ENCODE peak calls at places on chromosomes 16 and 17, in six cellular contexts. A, I, J, E, C and L are unnamed samples.

GRCh38 chr16:80989801-80990200 is 16.9 kb downstream of the CMC2 start:
- DNase-seq in A (no peak), C (no peak), I (no peak), E (peak; percentile 41), J (no peak), L (no peak)

GRCh38 chr16:67428146-67428731 is 2.7 kb upstream of the HSD11B2 start:
- DNase-seq in I (peak; percentile 71), J (peak; percentile 92), E (peak; percentile 47), C (peak; percentile 71), A (peak; percentile 86), L (peak; percentile 90)

GRCh38 chr16:19689342-19689741 is 28.7 kb downstream of the KNOP1 start:
- DNase-seq in A (no peak), I (no peak), E (no peak), C (no peak), J (no peak), L (no peak)

GRCh38 chr16:81940781-81941560 is 70.3 kb downstream of the SDR42E1 start:
- DNase-seq in A (no peak), J (no peak), E (peak; percentile 64), I (no peak), C (peak; percentile 55), L (peak; percentile 45)

GRCh38 chr17:76781056-76781982 is 43.4 kb downstream of the MFSD11 start:
- DNase-seq in A (no peak), C (no peak), I (no peak), J (peak; percentile 54), E (no peak), L (no peak)

GRCh38 chr17:79411419-79411818 is 199.4 kb downstream of the RBFOX3 start:
- DNase-seq in E (no peak), J (no peak), C (no peak), I (no peak), A (no peak), L (no peak)

GRCh38 chr16:12236491-12237030 is 260.0 kb downstream of the SNX29 start:
- DNase-seq in E (peak; percentile 20), A (no peak), C (no peak), I (no peak), J (no peak), L (no peak)

GRCh38 chr16:31465788-31466370 is 6.1 kb upstream of the TGFB1I1 start:
- DNase-seq in C (no peak), E (no peak), J (no peak), I (no peak), A (no peak), L (no peak)

GRCh38 chr17:75430159-75430748 is 24.8 kb upstream of the GRB2 start:
- DNase-seq in A (peak; percentile 73), I (peak; percentile 75), E (peak; percentile 55), C (peak; percentile 35), J (peak; percentile 77), L (peak; percentile 47)

GRCh38 chr17:75679706-75680201 is 12.6 kb downstream of the SAP30BP start:
- DNase-seq in A (peak; percentile 91), E (no peak), J (no peak), C (peak; percentile 32), I (no peak), L (no peak)

GRCh38 chr17:45990836-45991235 is 8.2 kb upstream of the STH start:
- DNase-seq in E (no peak), I (no peak), A (no peak), C (no peak), J (no peak), L (no peak)

GRCh38 chr16:8679156-8679555 is 4.7 kb downstream of the ABAT start:
- DNase-seq in C (no peak), E (no peak), A (peak; percentile 91), I (no peak), J (no peak), L (no peak)

GRCh38 chr17:56604691-56605090 is 11.2 kb downstream of the NOG start:
- DNase-seq in A (peak; percentile 86), C (no peak), E (no peak), I (no peak), J (no peak), L (no peak)

GRCh38 chr16:67833035-67833417 is 9.1 kb upstream of the THAP11 start:
- DNase-seq in J (no peak), A (no peak), E (peak; percentile 80), I (no peak), C (peak; percentile 76), L (no peak)

GRCh38 chr16:89142474-89143197 is 28.9 kb upstream of the CDH15 start:
- DNase-seq in A (no peak), C (peak; percentile 10), J (no peak), I (no peak), E (no peak), L (no peak)

GRCh38 chr17:35082073-35082657 is 18.7 kb upstream of the RFFL start:
- DNase-seq in A (no peak), C (peak; percentile 68), I (no peak), J (no peak), E (peak; percentile 84), L (no peak)

GRCh38 chr16:13076878-13077277 is 175.5 kb downstream of the SHISA9 start:
- DNase-seq in C (no peak), J (no peak), I (no peak), E (no peak), A (no peak), L (no peak)

GRCh38 chr17:55324296-55324978 is 59.7 kb downstream of the HLF start:
- DNase-seq in A (no peak), J (no peak), E (no peak), C (no peak), I (no peak), L (no peak)

GRCh38 chr16:75703341-75703740 is 2.1 kb upstream of the DUXB start:
- DNase-seq in C (peak; percentile 6), A (no peak), I (no peak), E (peak; percentile 15), J (no peak), L (no peak)

GRCh38 chr17:55005520-55005919 is 37.0 kb downstream of the STXBP4 start:
- DNase-seq in C (peak; percentile 26), J (peak; percentile 56), I (no peak), E (peak; percentile 12), A (no peak), L (no peak)

GRCh38 chr17:39634384-39634871 is 2.5 kb upstream of the STARD3 start:
- DNase-seq in E (peak; percentile 44), J (no peak), A (peak; percentile 30), C (peak; percentile 56), I (no peak), L (no peak)

GRCh38 chr16:814974-815373 is 14.4 kb upstream of the GNG13 start:
- DNase-seq in J (no peak), I (no peak), A (no peak), E (peak; percentile 70), C (peak; percentile 17), L (no peak)

GRCh38 chr16:79173101-79173500 is 427.4 kb downstream of the MAF start:
- DNase-seq in I (no peak), C (no peak), A (no peak), E (no peak), J (no peak), L (no peak)

GRCh38 chr17:2964028-2964356 is 99.4 kb downstream of the OR1D5 start:
- DNase-seq in C (no peak), I (no peak), A (no peak), E (no peak), J (peak; percentile 28), L (no peak)

GRCh38 chr17:34269969-34270368 is at the start of gene CCL7:
- DNase-seq in C (peak; percentile 60), E (peak; percentile 36), I (no peak), J (no peak), A (no peak), L (no peak)

GRCh38 chr17:60539807-60540206 is 13.8 kb upstream of the APPBP2 start:
- DNase-seq in J (no peak), C (no peak), E (no peak), I (no peak), A (no peak), L (no peak)
- H3K14ac ChIP-seq in J (no peak overlapping the region), C (no peak overlapping the region), E (no peak overlapping the region), I (no peak overlapping the region), A (no peak overlapping the region), L (no peak overlapping the region)

GRCh38 chr17:42404326-42405055 is 16.2 kb upstream of the STAT3 start:
- DNase-seq in C (no peak), A (no peak), I (no peak), E (no peak), J (no peak), L (no peak)

GRCh38 chr17:42406602-42407288 is 16.3 kb downstream of the CAVIN1 start:
- DNase-seq in C (no peak), E (no peak), I (no peak), A (no peak), J (no peak), L (no peak)

GRCh38 chr17:42405076-42405475 is 16.8 kb upstream of the STAT3 start:
- DNase-seq in I (no peak), E (no peak), A (no peak), C (no peak), J (no peak), L (no peak)

GRCh38 chr17:42407289-42407836 is 15.7 kb downstream of the CAVIN1 start:
- DNase-seq in A (no peak), J (peak; percentile 91), E (peak; percentile 39), I (no peak), C (no peak), L (peak; percentile 72)

GRCh38 chr17:42405963-42406495 is 17.0 kb downstream of the CAVIN1 start:
- DNase-seq in C (peak; percentile 70), I (no peak), E (peak; percentile 59), J (peak; percentile 89), A (peak; percentile 77), L (no peak)
- H2BK120ac ChIP-seq in C (no peak overlapping the region), I (no peak overlapping the region), E (no peak overlapping the region), J (no peak overlapping the region), A (no peak overlapping the region), L (no peak overlapping the region)

GRCh38 chr16:22849517-22849916 is 35.6 kb downstream of the HS3ST2 start:
- DNase-seq in J (no peak), C (no peak), I (no peak), E (no peak), A (no peak), L (no peak)

GRCh38 chr16:22857296-22857695 is 43.3 kb downstream of the HS3ST2 start:
- DNase-seq in A (no peak), I (no peak), J (no peak), E (no peak), C (no peak), L (no peak)

GRCh38 chr16:22859925-22860324 is 46.0 kb downstream of the HS3ST2 start:
- DNase-seq in A (no peak), E (no peak), C (no peak), I (no peak), J (peak; percentile 45), L (peak; percentile 25)

GRCh38 chr16:22855231-22855630 is 41.3 kb downstream of the HS3ST2 start:
- DNase-seq in I (no peak), A (no peak), E (no peak), J (no peak), C (no peak), L (no peak)
- H3K14ac ChIP-seq in I (no peak overlapping the region), A (no peak overlapping the region), E (no peak overlapping the region), J (no peak overlapping the region), C (no peak overlapping the region), L (no peak overlapping the region)

DNA sequence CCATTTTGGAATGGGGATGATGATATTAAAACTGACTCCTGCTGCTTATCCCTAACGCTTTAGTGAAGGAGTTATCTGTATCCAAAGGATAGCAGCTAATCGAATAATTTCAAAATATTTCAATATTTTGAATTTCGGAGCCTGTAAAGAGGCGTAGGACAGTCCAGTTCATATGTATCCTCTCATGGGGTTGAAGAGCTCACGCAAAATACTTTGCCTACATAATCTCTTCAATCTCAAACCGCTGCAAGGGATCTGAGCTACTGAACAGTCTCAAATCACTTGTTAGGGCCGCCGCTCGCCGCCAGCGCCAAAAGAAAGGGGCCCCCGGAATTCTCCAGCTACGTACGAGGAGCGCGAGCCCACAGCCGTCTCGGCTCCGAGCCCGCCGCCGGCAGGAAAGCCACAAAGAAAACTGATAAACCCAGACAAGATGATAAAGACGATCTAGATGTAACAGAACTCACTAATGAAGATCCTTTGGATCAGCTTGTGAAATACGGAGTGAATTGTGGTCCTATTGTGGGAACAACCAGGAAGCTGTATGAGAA is 613 bp upstream of the RFWD3 start:
- DNase-seq in C (peak; percentile 26), J (peak; percentile 55), E (peak; percentile 3), A (no peak), I (peak; percentile 20), L (no peak)
- H2BK120ac ChIP-seq in C (no peak overlapping the region), J (no peak overlapping the region), E (peak overlapping the region; percentile 22), A (no peak overlapping the region), I (no peak overlapping the region), L (no peak overlapping the region)